ENCODE peak calls at places on chromosomes 12 and 14, in four cellular contexts. Y, J, V and F are unnamed samples.

GRCh38 chr12:48266826-48267225 is 63.7 kb upstream of the OR10AD1 start:
- DNase-seq in Y (no peak), J (no peak), V (no peak), F (no peak)

GRCh38 chr12:53122961-53123468 is 19.7 kb downstream of the SOAT2 start:
- DNase-seq in Y (no peak), J (no peak), V (no peak), F (no peak)

GRCh38 chr12:9387450-9387849 is 179.3 kb upstream of the PZP start:
- DNase-seq in Y (no peak), J (no peak), V (no peak), F (no peak)

GRCh38 chr12:104602901-104603300 is 146.2 kb downstream of the CHST11 start:
- DNase-seq in Y (no peak), J (no peak), V (no peak), F (no peak)

GRCh38 chr14:78902010-78902623 is 731.9 kb downstream of the NRXN3 start:
- DNase-seq in Y (peak), J (peak), V (peak), F (peak)

GRCh38 chr14:45290547-45290946 is 37.5 kb upstream of the MIS18BP1 start:
- DNase-seq in Y (no peak), J (no peak), V (no peak), F (no peak)

GRCh38 chr12:47242426-47242825 is 162.7 kb upstream of the AMIGO2 start:
- DNase-seq in Y (no peak), J (no peak), V (no peak), F (no peak)

GRCh38 chr14:75654127-75654732 is 6.4 kb downstream of the ERG28 start:
- DNase-seq in Y (peak), J (no peak), V (peak), F (peak)

GRCh38 chr14:50085570-50086315 is 30.6 kb downstream of the VCPKMT start:
- DNase-seq in Y (no peak), J (no peak), V (peak), F (no peak)

GRCh38 chr12:24943947-24944597 is 4.8 kb downstream of the BCAT1 start:
- DNase-seq in Y (no peak), J (no peak), V (no peak), F (no peak)

GRCh38 chr12:1912580-1913376 is 5.7 kb downstream of the CACNA2D4 start:
- DNase-seq in Y (no peak), J (no peak), V (peak), F (no peak)

GRCh38 chr12:50689437-50689836 is 74.5 kb upstream of the ATF1 start:
- DNase-seq in Y (no peak), J (peak), V (no peak), F (no peak)

GRCh38 chr14:52563120-52563519 is 10.5 kb downstream of the GPR137C start:
- DNase-seq in Y (no peak), J (no peak), V (peak), F (no peak)

GRCh38 chr12:32896438-32897275 is at the start of gene PKP2:
- DNase-seq in Y (peak), J (no peak), V (no peak), F (no peak)

GRCh38 chr14:74514471-74514932 is 20.9 kb downstream of the ISCA2 start:
- DNase-seq in Y (peak), J (no peak), V (no peak), F (no peak)

GRCh38 chr14:90721619-90722305 is 94.5 kb downstream of the TTC7B start:
- DNase-seq in Y (no peak), J (no peak), V (no peak), F (no peak)

GRCh38 chr14:105944632-105945610 is 418.5 kb downstream of the TMEM121 start:
- DNase-seq in Y (peak), J (no peak), V (no peak), F (no peak)

GRCh38 chr12:45183263-45183662 is 32.6 kb upstream of the ANO6 start:
- DNase-seq in Y (no peak), J (no peak), V (no peak), F (no peak)

GRCh38 chr14:27528328-27528727 is 930.5 kb upstream of the NOVA1 start:
- DNase-seq in Y (no peak), J (peak), V (no peak), F (no peak)

GRCh38 chr14:61837336-61838229 is 75.4 kb downstream of the SNAPC1 start:
- DNase-seq in Y (peak), J (peak), V (peak), F (peak)

GRCh38 chr12:123223241-123223668 is 9.7 kb downstream of the MPHOSPH9 start:
- DNase-seq in Y (no peak), J (no peak), V (no peak), F (no peak)

GRCh38 chr14:92686763-92687427 is 61.5 kb downstream of the LGMN start:
- DNase-seq in Y (peak), J (no peak), V (peak), F (no peak)

GRCh38 chr14:65028937-65029336 is 42.2 kb downstream of the FNTB start:
- DNase-seq in Y (no peak), J (no peak), V (no peak), F (no peak)

GRCh38 chr14:74558655-74559054 is 53.4 kb downstream of the LTBP2 start:
- DNase-seq in Y (no peak), J (no peak), V (peak), F (no peak)

GRCh38 chr12:70260610-70261009 is 17.4 kb downstream of the CNOT2 start:
- DNase-seq in Y (no peak), J (no peak), V (no peak), F (no peak)

GRCh38 chr12:56081393-56082347 is 1.7 kb downstream of the ERBB3 start:
- DNase-seq in Y (peak), J (no peak), V (no peak), F (peak)

DNA sequence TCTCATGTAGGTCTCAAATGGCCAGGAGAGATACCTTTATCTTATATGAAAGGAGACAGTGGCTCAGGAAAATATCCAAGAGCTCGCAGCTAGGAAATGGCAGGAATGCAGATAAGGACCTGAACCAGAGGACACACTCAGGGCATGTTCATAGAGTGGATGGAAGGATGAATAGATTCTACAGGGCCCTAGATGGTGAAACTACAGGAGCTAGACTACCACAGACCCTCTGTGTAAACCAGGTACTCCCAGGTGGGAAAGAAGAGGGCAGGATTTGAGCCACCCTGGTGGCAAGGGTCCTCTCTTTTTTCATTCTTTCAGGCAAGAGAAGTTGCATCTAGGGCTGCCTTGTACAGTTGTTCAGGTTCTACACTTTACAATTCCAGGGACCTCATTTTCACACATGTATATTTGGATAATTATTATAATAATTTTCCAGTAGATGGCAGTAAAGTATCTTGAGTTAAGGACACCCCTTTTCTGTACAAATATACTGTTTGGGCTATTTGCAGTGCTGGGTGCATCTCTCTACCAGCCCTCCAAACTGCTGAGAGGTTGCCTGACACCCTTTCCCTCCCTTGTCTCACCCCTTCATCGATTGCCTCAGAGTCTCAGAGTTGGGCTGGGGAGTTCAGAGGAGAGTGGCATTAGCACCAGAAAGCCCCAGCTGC is 10.5 kb upstream of the ZDHHC22 start:
- DNase-seq in Y (no peak), J (no peak), V (no peak), F (no peak)
- TF ChIP-seq CTCF in Y (no peak), J (peak), V (no peak), F (peak)

DNA sequence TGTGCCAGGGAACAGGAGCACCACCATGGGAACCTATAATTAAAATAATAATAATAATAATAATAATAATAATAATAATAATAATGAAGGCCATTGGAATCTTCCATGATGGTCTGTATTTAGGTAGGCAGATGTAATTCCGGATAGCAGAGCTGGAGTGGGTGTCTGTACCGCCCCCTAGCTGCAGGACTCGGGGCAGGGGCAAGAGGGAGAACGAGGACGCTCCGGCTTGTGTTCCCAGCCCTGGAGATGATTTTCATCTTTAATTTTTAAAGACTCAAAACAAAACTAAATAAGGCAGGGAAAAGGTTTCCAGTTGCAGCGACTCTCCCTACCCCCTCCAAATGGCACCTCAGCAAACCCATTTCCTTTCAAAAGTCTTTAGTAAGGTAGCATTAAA is 501.1 kb downstream of the VRK1 start:
- DNase-seq in Y (no peak), J (no peak), V (no peak), F (no peak)
- TF ChIP-seq CTCF in Y (no peak), J (peak), V (no peak), F (no peak)

DNA sequence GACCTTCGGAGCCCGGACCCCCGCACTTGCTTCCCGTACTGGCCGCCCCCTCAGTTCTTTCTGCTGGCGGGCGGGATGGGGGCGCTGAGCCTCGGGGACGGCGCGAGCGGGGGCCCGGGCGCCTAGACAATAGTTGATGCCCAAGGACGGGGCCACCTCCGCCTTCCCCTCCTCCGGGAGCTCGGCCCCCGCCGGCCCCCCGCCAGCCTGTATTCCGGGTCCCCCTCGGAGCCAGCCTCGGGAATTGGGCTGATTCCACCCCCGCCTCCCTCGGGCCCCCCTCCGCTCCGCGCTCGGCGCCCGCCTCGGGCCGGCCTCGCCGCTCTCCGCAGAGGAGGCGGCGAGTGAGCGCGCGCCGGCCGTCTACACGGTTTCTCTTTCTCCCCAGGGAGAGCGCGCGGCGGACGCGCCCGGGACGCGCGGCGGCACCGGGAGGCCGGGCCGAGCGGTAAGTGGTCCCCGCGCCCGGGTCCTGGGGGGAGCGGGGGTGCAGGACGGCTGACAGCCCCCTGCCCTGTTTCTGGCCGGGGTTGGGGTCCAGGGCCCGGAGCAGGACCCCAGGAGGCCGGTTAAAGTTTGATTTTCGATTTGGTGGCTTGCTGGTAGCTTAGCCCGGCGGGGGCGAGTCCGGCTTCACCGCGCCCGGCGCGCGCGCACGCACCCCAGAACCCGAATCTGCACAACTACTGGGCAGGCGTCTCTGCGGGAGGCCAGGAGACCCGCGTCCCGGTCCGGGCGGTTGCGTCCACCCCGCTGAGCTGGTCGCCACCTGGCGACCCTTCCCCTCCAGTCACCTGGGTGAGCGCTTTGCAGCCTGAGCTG is 413.7 kb downstream of the PCNX1 start:
- DNase-seq in Y (peak), J (no peak), V (peak), F (peak)
- TF ChIP-seq CTCF in Y (no peak), J (no peak), V (no peak), F (no peak)

DNA sequence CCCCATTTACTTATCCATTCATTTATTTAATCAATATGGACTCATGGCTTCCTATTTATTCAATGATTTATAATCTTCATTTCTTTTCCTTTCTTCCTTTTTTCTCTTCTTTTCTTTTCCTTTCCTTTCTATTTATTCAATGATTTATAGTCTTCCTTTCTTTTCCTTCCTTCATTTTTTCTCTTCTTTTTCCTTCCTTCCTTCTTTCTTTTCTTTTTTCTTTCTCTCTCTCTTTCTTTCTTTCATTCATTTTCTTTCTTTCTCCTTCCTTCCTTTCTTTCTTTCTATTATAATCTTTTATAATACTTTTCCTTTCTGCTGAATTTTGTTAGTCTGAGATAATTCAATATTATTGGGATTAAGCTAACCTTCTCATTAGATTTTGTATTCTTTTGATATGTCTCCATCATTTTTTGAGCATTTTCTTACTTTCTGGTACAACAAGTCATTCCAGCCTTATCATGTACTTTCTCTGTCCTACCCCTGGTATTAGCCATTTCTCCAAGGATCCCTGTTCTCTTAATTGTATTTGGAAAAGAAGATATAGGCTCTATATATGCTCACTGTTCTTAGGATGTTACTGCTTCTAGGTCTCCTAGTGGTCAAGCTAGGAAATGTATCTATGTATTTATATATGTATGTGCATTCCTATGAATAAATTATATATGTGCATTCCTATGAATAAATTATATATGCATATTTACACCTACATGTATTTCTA is 12.1 kb downstream of the LACRT start:
- DNase-seq in Y (no peak), J (no peak), V (peak), F (no peak)
- TF ChIP-seq CTCF in Y (no peak), J (peak), V (peak), F (peak)